ENCODE peak calls at places on chromosomes 7 and 10, in four cellular contexts. V, B, H and W are unnamed samples. For H3K36me3, the result is how much of the 10 kb centered on the place peaks cover.

GRCh38 chr7:471866-472639 is 47.6 kb downstream of the PDGFA start:
- DNase-seq in V (peak), H (peak), B (peak), W (peak)

GRCh38 chr7:34153680-34154270 is 248.4 kb downstream of the BMPER start:
- DNase-seq in V (no peak), H (no peak), B (no peak), W (no peak)

GRCh38 chr7:132504071-132504470 is 72.2 kb downstream of the PLXNA4 start:
- DNase-seq in B (no peak), H (no peak), V (no peak), W (no peak)

GRCh38 chr10:33715303-33715702 is 380.8 kb upstream of the NRP1 start:
- DNase-seq in V (no peak), H (no peak), B (peak), W (no peak)

GRCh38 chr7:101630591-101630990 is 1.5 kb upstream of the MYL10 start:
- DNase-seq in B (no peak), H (no peak), V (peak), W (peak)

GRCh38 chr10:53079283-53079682 is 306.7 kb upstream of the MBL2 start:
- DNase-seq in V (peak), B (no peak), H (no peak), W (no peak)

GRCh38 chr10:27540672-27541071 is 36.6 kb downstream of the RAB18 start:
- DNase-seq in V (no peak), H (no peak), B (no peak), W (no peak)

GRCh38 chr10:124032982-124033886 is 60.2 kb downstream of the CHST15 start:
- DNase-seq in V (no peak), B (no peak), H (no peak), W (no peak)

GRCh38 chr10:30028006-30028441 is 31.4 kb downstream of the JCAD start:
- DNase-seq in V (no peak), H (no peak), B (no peak), W (no peak)

GRCh38 chr7:135743907-135744789 is 4.5 kb downstream of the FAM180A start:
- DNase-seq in H (peak), B (no peak), V (no peak), W (peak)

GRCh38 chr10:60718891-60719290 is 59.4 kb upstream of the CDK1 start:
- DNase-seq in H (no peak), B (no peak), V (peak), W (no peak)

GRCh38 chr10:62582804-62583208 is 208.6 kb downstream of the ZNF365 start:
- DNase-seq in H (peak), V (peak), B (peak), W (no peak)

GRCh38 chr10:51960494-51960895 is 261.1 kb upstream of the CSTF2T start:
- DNase-seq in V (peak), H (no peak), B (no peak), W (peak)

GRCh38 chr10:86690657-86691084 is 22.4 kb downstream of the LDB3 start:
- DNase-seq in B (peak), V (no peak), H (no peak), W (no peak)

GRCh38 chr7:19677201-19677600 is 31.6 kb downstream of the POLR1F start:
- DNase-seq in H (no peak), V (no peak), B (no peak), W (no peak)

GRCh38 chr10:132940791-132941465 is 1.4 kb downstream of the CFAP46 start:
- DNase-seq in B (peak), H (no peak), V (no peak), W (no peak)

GRCh38 chr10:84511709-84512108 is 183.3 kb downstream of the CCSER2 start:
- DNase-seq in B (no peak), H (no peak), V (no peak), W (no peak)

GRCh38 chr7:929311-929711 is 25.2 kb downstream of the ADAP1 start:
- DNase-seq in V (no peak), H (peak), B (no peak), W (no peak)

GRCh38 chr7:144063710-144064109 is 5.9 kb upstream of the OR2A25 start:
- DNase-seq in B (no peak), V (no peak), H (no peak), W (peak)

GRCh38 chr7:135653285-135654080 is 8.8 kb upstream of the STMP1 start:
- DNase-seq in H (no peak), B (no peak), V (no peak), W (peak)

GRCh38 chr7:139451638-139452037 is 31.8 kb downstream of the KLRG2 start:
- DNase-seq in B (no peak), H (no peak), V (peak), W (no peak)

GRCh38 chr7:953547-954327 is 743 bp downstream of the ADAP1 start:
- DNase-seq in B (peak), H (peak), V (peak), W (peak)

GRCh38 chr10:12419279-12419847 is 70.0 kb downstream of the CAMK1D start:
- DNase-seq in B (no peak), H (peak), V (peak), W (no peak)

GRCh38 chr7:155373359-155374273 is 75.9 kb downstream of the INSIG1 start:
- DNase-seq in B (peak), V (no peak), H (no peak), W (peak)

GRCh38 chr10:88278912-88279311 is 304.2 kb downstream of the RNLS start:
- DNase-seq in H (no peak), V (no peak), B (no peak), W (no peak)

GRCh38 chr10:14879055-14879800 is 562 bp downstream of the SUV39H2 start:
- DNase-seq in B (no peak), H (no peak), V (no peak), W (peak)

GRCh38 chr7:3527496-3528124 is 226.6 kb downstream of the SDK1 start:
- DNase-seq in V (no peak), B (no peak), H (no peak), W (no peak)

GRCh38 chr10:102090772-102091171 is 25.6 kb downstream of the HPS6 start:
- DNase-seq in B (no peak), H (no peak), V (no peak), W (no peak)

GRCh38 chr10:34075269-34075926 is 739.7 kb downstream of the PARD3 start:
- DNase-seq in H (no peak), V (no peak), B (no peak), W (no peak)

DNA sequence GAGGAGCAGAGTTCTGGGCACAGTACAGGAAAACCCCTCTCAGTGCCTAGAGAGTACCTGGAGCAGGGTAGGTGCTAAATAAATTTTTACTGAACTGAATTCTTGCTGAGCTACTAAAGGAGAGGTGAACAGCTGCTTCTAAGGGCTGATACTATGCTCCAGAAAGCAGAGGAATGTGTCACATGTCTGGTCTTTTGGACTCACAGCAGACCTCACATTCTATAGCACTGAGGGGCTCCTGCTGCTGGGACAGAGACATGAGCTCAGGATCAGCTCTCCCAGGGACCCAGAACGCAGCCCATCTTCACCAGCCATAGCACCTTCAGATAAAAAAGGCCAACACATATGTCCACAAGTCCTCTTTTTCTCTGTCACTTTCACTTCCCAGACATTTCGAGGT is 133.0 kb upstream of the KLF14 start:
- DNase-seq in B (no peak), V (no peak), H (no peak), W (no peak)
- H3K36me3 ChIP-seq in B (half or more), V (under half), H (half or more), W (under half)

DNA sequence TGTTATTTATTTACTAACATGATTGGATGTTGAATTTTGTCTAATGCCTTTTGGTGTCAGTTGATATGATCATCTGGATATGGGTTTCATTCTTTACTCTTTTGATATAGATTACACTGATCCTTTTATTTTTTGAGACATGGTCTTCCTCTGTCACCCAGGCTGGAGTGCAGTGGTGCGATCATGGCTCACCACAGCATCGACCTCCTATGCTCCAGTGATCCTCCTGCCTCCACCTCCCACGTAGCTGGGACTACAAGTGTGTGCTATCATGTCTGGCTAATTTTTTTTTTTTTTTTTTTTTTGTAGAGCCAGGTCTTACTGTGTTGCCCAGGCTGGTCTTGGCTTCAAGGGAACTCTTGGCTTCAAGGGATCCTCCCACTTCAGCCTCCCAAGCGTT is 27.1 kb downstream of the BMS1 start:
- DNase-seq in B (no peak), V (no peak), H (no peak), W (no peak)
- H3K36me3 ChIP-seq in B (half or more), V (half or more), H (under half), W (under half)

GRCh38 chr10:109899578-109900355 is 23.5 kb downstream of the XPNPEP1 start:
- DNase-seq in H (no peak), B (no peak), V (no peak), W (no peak)
- H3K36me3 ChIP-seq in H (under half), B (under half), V (under half), W (under half)

GRCh38 chr7:129417073-129417472 is 17.2 kb upstream of the STRIP2 start:
- DNase-seq in B (no peak), H (no peak), V (no peak), W (no peak)
- H3K36me3 ChIP-seq in B (under half), H (under half), V (under half), W (under half)